ENCODE peak calls at places on chromosomes 3 and 15, in five cellular contexts. S, T, C, D and F are unnamed samples.

GRCh38 chr3:37779289-37780152 is 82.2 kb upstream of the CTDSPL start:
- DNase-seq in S (no peak), D (no peak), C (peak), T (peak), F (no peak)

GRCh38 chr15:83064859-83065258 is 2.2 kb downstream of the BTBD1 start:
- DNase-seq in D (no peak), S (no peak), T (no peak), C (no peak), F (no peak)

GRCh38 chr3:186979837-186980236 is 49.5 kb downstream of the ST6GAL1 start:
- DNase-seq in T (no peak), S (no peak), D (no peak), C (no peak), F (no peak)

GRCh38 chr15:63860161-63860954 is 26.6 kb upstream of the HERC1 start:
- DNase-seq in T (no peak), C (no peak), S (peak), D (peak), F (peak)

GRCh38 chr3:58234516-58234931 is 3.1 kb upstream of the ABHD6 start:
- DNase-seq in D (no peak), C (no peak), T (no peak), S (no peak), F (no peak)

GRCh38 chr3:138317687-138318086 is 12.0 kb downstream of the NME9 start:
- DNase-seq in T (no peak), D (no peak), S (no peak), C (no peak), F (no peak)

GRCh38 chr3:81760215-81760614 is 1.2 kb downstream of the GBE1 start:
- DNase-seq in T (no peak), S (no peak), C (no peak), D (no peak), F (no peak)

GRCh38 chr3:24508423-24508839 is 13.8 kb upstream of the THRB start:
- DNase-seq in S (no peak), C (no peak), T (no peak), D (no peak), F (no peak)

GRCh38 chr3:42803800-42804112 is 534 bp downstream of the HIGD1A start:
- DNase-seq in C (no peak), D (peak), T (peak), S (no peak), F (peak)